ENCODE peak calls at places on chromosomes 4 and X, in nine cellular contexts. N is AG10803, C is choroid plexus epithelial cell, H is left lung, I is astrocyte of the spinal cord, F is suprapubic skin, Q is AG04450, V is tibial nerve, R is PC-3. W is an unnamed sample.

GRCh38 chr4:98780111-98780549 is 121.7 kb upstream of the TSPAN5 start:
- DNase-seq in N (no peak), C (peak; percentile 61), H (no peak), I (no peak), F (no peak), Q (peak; percentile 11), V (no peak), R (no peak), W (no peak)

GRCh38 chr4:16860506-16860905 is 37.9 kb downstream of the LDB2 start:
- DNase-seq in N (peak; percentile 93), C (peak; percentile 95), H (no peak), I (peak; percentile 94), F (no peak), Q (peak; percentile 89), V (no peak), R (no peak), W (no peak)

GRCh38 chr4:71389149-71389840 is 50.5 kb downstream of the SLC4A4 start:
- DNase-seq in N (peak; percentile 6), C (no peak), H (no peak), I (peak; percentile 40), F (no peak), Q (peak; percentile 46), V (no peak), R (peak; percentile 70), W (no peak)

GRCh38 chr4:100651499-100652165 is 133.8 kb upstream of the EMCN start:
- DNase-seq in N (no peak), C (no peak), H (no peak), I (no peak), F (no peak), Q (no peak), V (no peak), R (no peak), W (no peak)

GRCh38 chr4:94577136-94577535 is 125.4 kb downstream of the PDLIM5 start:
- DNase-seq in N (peak; percentile 74), C (peak; percentile 89), H (no peak), I (peak; percentile 90), F (no peak), Q (no peak), V (no peak), R (no peak), W (no peak)

GRCh38 chr4:100849319-100849718 is 331.5 kb upstream of the EMCN start:
- DNase-seq in N (no peak), C (no peak), H (no peak), I (no peak), F (no peak), Q (no peak), V (no peak), R (no peak), W (no peak)

GRCh38 chr4:150379454-150379853 is 202.5 kb upstream of the MAB21L2 start:
- DNase-seq in N (no peak), C (peak; percentile 44), H (no peak), I (peak; percentile 40), F (no peak), Q (no peak), V (no peak), R (peak; percentile 39), W (no peak)

GRCh38 chrX:57929373-57929772 is 19.1 kb upstream of the ZXDA start:
- DNase-seq in N (peak; percentile 36), C (peak; percentile 63), H (no peak), I (no peak), F (no peak), Q (no peak), V (no peak), R (peak; percentile 58), W (no peak)

GRCh38 chrX:40380649-40381488 is 199.9 kb upstream of the ATP6AP2 start:
- DNase-seq in N (no peak), C (no peak), H (no peak), I (no peak), F (no peak), Q (no peak), V (no peak), R (no peak), W (no peak)

GRCh38 chr4:951186-951585 is 18.9 kb downstream of the TMEM175 start:
- DNase-seq in N (no peak), C (no peak), H (no peak), I (no peak), F (no peak), Q (no peak), V (no peak), R (no peak), W (no peak)

GRCh38 chr4:112189754-112190153 is 41.8 kb upstream of the AP1AR start:
- DNase-seq in N (peak; percentile 20), C (peak; percentile 70), H (no peak), I (no peak), F (no peak), Q (no peak), V (no peak), R (peak; percentile 18), W (no peak)

GRCh38 chrX:10447577-10448214 is 172.7 kb downstream of the MID1 start:
- DNase-seq in N (peak; percentile 65), C (peak; percentile 52), H (no peak), I (peak; percentile 11), F (no peak), Q (no peak), V (no peak), R (peak; percentile 94), W (peak; percentile 6)

GRCh38 chrX:15087747-15088146 is 182.1 kb downstream of the ASB9 start:
- DNase-seq in N (no peak), C (no peak), H (no peak), I (no peak), F (no peak), Q (no peak), V (no peak), R (no peak), W (no peak)

GRCh38 chr4:78560296-78560963 is 8.9 kb downstream of the ANXA3 start:
- DNase-seq in N (peak; percentile 78), C (peak; percentile 84), H (no peak), I (peak; percentile 66), F (no peak), Q (peak; percentile 52), V (no peak), R (peak; percentile 60), W (no peak)

GRCh38 chr4:12579172-12579571 is 905.0 kb downstream of the RAB28 start:
- DNase-seq in N (no peak), C (no peak), H (no peak), I (no peak), F (no peak), Q (no peak), V (no peak), R (peak; percentile 18), W (no peak)

GRCh38 chr4:84814100-84814750 is 152.3 kb downstream of the WDFY3 start:
- DNase-seq in N (peak; percentile 84), C (peak; percentile 94), H (no peak), I (peak; percentile 87), F (no peak), Q (peak; percentile 61), V (no peak), R (peak; percentile 81), W (peak; percentile 82)

GRCh38 chr4:186078977-186079697 is 10.2 kb downstream of the TLR3 start:
- DNase-seq in N (no peak), C (peak; percentile 20), H (no peak), I (no peak), F (no peak), Q (no peak), V (no peak), R (peak; percentile 27), W (no peak)

GRCh38 chrX:9948406-9948805 is 18.8 kb upstream of the CLDN34 start:
- DNase-seq in N (peak; percentile 50), C (no peak), H (no peak), I (peak; percentile 60), F (no peak), Q (no peak), V (no peak), R (no peak), W (no peak)

GRCh38 chrX:148310402-148311200 is 189.8 kb upstream of the AFF2 start:
- DNase-seq in N (no peak), C (no peak), H (no peak), I (no peak), F (no peak), Q (no peak), V (no peak), R (no peak), W (no peak)

GRCh38 chr4:25484243-25484721 is 107.2 kb downstream of the ANAPC4 start:
- DNase-seq in N (peak; percentile 6), C (peak; percentile 5), H (no peak), I (no peak), F (no peak), Q (no peak), V (no peak), R (no peak), W (peak; percentile 48)

GRCh38 chr4:180141734-180142133 is 2101.5 kb upstream of the TENM3 start:
- DNase-seq in N (no peak), C (no peak), H (no peak), I (no peak), F (no peak), Q (no peak), V (no peak), R (no peak), W (no peak)

GRCh38 chr4:153346563-153346962 is 2.1 kb downstream of the MND1 start:
- DNase-seq in N (peak; percentile 15), C (peak; percentile 9), H (no peak), I (no peak), F (no peak), Q (no peak), V (no peak), R (no peak), W (no peak)
- H3K4me3 ChIP-seq in N (no peak overlapping the region), C (no peak overlapping the region), H (no peak overlapping the region), I (no peak overlapping the region), F (no peak overlapping the region), Q (no peak overlapping the region), V (no peak overlapping the region), R (peak overlapping the region; percentile 87), W (no peak overlapping the region)

GRCh38 chr4:81472249-81473085 is 760 bp upstream of the RASGEF1B start:
- DNase-seq in N (peak; percentile 12), C (peak; percentile 63), H (no peak), I (peak; percentile 44), F (no peak), Q (no peak), V (no peak), R (no peak), W (peak; percentile 56)
- TF ChIP-seq CTCF in N (peak; percentile 30), C (peak; percentile 44), H (no peak), I (peak; percentile 29), F (no peak), Q (no peak), V (peak; percentile 38), R (peak; percentile 36), W (peak; percentile 59)

GRCh38 chr4:41507292-41507933 is 30.5 kb upstream of the LIMCH1 start:
- DNase-seq in N (peak; percentile 51), C (no peak), H (no peak), I (no peak), F (no peak), Q (no peak), V (no peak), R (peak; percentile 18), W (no peak)
- H3K4me3 ChIP-seq in N (no peak overlapping the region), C (no peak overlapping the region), H (no peak overlapping the region), I (no peak overlapping the region), F (no peak overlapping the region), Q (no peak overlapping the region), V (no peak overlapping the region), R (no peak overlapping the region), W (no peak overlapping the region)

DNA sequence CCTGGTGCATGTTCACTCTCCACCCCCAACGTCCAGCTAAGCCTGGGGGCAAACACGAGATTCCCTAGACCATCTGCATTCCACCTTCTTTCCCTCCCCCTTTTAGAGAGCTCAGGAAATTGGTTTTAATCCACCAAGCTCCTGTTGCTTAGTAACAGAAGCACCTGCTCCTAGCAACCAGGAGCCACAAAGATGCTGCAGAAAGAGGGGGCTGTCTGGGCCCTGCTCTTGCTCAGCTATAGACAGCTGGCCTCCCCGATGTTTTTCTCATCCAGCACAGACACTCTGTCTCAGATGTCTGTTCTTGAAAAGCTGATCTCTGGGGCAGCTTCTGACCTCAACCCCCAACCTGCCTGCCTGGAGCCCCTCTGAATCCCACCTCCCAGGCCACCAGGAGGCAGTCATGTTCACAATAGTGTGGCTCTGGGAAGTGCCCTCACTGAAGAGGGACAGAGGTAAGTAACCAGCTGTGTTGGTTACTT is 71.5 kb downstream of the SLC16A2 start:
- DNase-seq in N (no peak), C (no peak), H (no peak), I (no peak), F (no peak), Q (no peak), V (no peak), R (no peak), W (no peak)
- TF ChIP-seq CTCF in N (no peak), C (peak; percentile 34), H (no peak), I (no peak), F (no peak), Q (peak; percentile 7), V (no peak), R (peak; percentile 36), W (peak; percentile 33)

W was measured in epithelial cell of proximal tubule.